ENCODE peak calls at places on chromosomes 16 and 17, in nine cellular contexts. G is WTC11; O is stimulated activated CD8-positive, alpha-beta memory T cell treated with anti-CD3 and anti-CD28 coated beads, Interleukin-2, amount 100 ng/mL, for 48 hours; R is AG09319; W is AG09309; A is EL; T is GM06990; H is NCI-H1436; D is BE2C. Q is an unnamed sample.

GRCh38 chr17:81251091-81251942 is 12.2 kb downstream of the NDUFAF8 start:
- DNase-seq in G (no peak), O (no peak), R (no peak), W (no peak), A (no peak), T (no peak), H (peak), D (peak), Q (no peak)

GRCh38 chr16:30464078-30464477 is 8.5 kb upstream of the ITGAL start:
- DNase-seq in G (no peak), O (no peak), R (no peak), W (no peak), A (no peak), T (no peak), H (no peak), D (no peak), Q (no peak)

GRCh38 chr17:38341035-38341721 is 2.6 kb downstream of the GPR179 start:
- DNase-seq in G (peak), O (no peak), R (no peak), W (no peak), A (peak), T (no peak), H (peak), D (peak), Q (no peak)

GRCh38 chr17:64739316-64740058 is 77.4 kb upstream of the SMURF2 start:
- DNase-seq in G (no peak), O (no peak), R (no peak), W (no peak), A (peak), T (no peak), H (no peak), D (no peak), Q (no peak)

GRCh38 chr17:17648762-17649161 is 32.5 kb upstream of the RAI1 start:
- DNase-seq in G (no peak), O (no peak), R (no peak), W (no peak), A (no peak), T (no peak), H (no peak), D (no peak), Q (no peak)

GRCh38 chr17:80760501-80760900 is 215.9 kb downstream of the RPTOR start:
- DNase-seq in G (no peak), O (no peak), R (no peak), W (no peak), A (no peak), T (no peak), H (peak), D (no peak), Q (no peak)

GRCh38 chr16:70304892-70305448 is 6.0 kb downstream of the DDX19B start:
- DNase-seq in G (no peak), O (no peak), R (no peak), W (no peak), A (no peak), T (no peak), H (no peak), D (no peak), Q (no peak)

GRCh38 chr17:50207318-50207717 is 5.9 kb upstream of the COL1A1 start:
- DNase-seq in G (peak), O (no peak), R (no peak), W (no peak), A (no peak), T (no peak), H (no peak), D (no peak), Q (no peak)

GRCh38 chr16:57701759-57702371 is 7.3 kb downstream of the DRC7 start:
- DNase-seq in G (no peak), O (no peak), R (no peak), W (no peak), A (no peak), T (no peak), H (no peak), D (no peak), Q (no peak)

GRCh38 chr16:80407265-80407987 is 133.4 kb upstream of the DYNLRB2 start:
- DNase-seq in G (no peak), O (no peak), R (no peak), W (no peak), A (no peak), T (no peak), H (no peak), D (no peak), Q (no peak)

GRCh38 chr16:56715128-56715527 is 14.8 kb upstream of the NUP93 start:
- DNase-seq in G (no peak), O (no peak), R (no peak), W (no peak), A (no peak), T (no peak), H (no peak), D (no peak), Q (no peak)

GRCh38 chr16:346587-346986 is 5.9 kb downstream of the AXIN1 start:
- DNase-seq in G (no peak), O (no peak), R (no peak), W (no peak), A (peak), T (no peak), H (no peak), D (no peak), Q (no peak)

GRCh38 chr17:82222816-82223215 is 6.0 kb upstream of the SLC16A3 start:
- DNase-seq in G (no peak), O (no peak), R (no peak), W (no peak), A (no peak), T (no peak), H (no peak), D (no peak), Q (no peak)

GRCh38 chr16:57029161-57030160 is 40.1 kb downstream of the NLRC5 start:
- DNase-seq in G (no peak), O (no peak), R (no peak), W (no peak), A (peak), T (no peak), H (no peak), D (no peak), Q (no peak)

GRCh38 chr17:42266918-42267766 is 9.0 kb downstream of the STAT5B start:
- DNase-seq in G (no peak), O (no peak), R (peak), W (peak), A (peak), T (no peak), H (no peak), D (no peak), Q (no peak)

GRCh38 chr16:67456383-67457140 is 24.4 kb downstream of the ATP6V0D1 start:
- DNase-seq in G (peak), O (no peak), R (no peak), W (peak), A (peak), T (no peak), H (no peak), D (peak), Q (no peak)

GRCh38 chr17:17420035-17420434 is 56.8 kb upstream of the MED9 start:
- DNase-seq in G (no peak), O (no peak), R (no peak), W (no peak), A (no peak), T (no peak), H (no peak), D (no peak), Q (no peak)

GRCh38 chr17:36823850-36824677 is 113.2 kb upstream of the LHX1 start:
- DNase-seq in G (no peak), O (no peak), R (no peak), W (no peak), A (no peak), T (no peak), H (no peak), D (no peak), Q (no peak)

GRCh38 chr16:83574388-83574787 is 233.4 kb upstream of the HSBP1 start:
- DNase-seq in G (peak), O (no peak), R (peak), W (peak), A (peak), T (no peak), H (no peak), D (no peak), Q (no peak)